ENCODE peak calls at places on chromosomes 12 and 14, in seven cellular contexts. One of them, this sample, is unnamed.

GRCh38 chr14:61475316-61475715 is 153.9 kb downstream of the PRKCH start:
- DNase-seq in H9: no peak
- DNase-seq in mesendoderm: peak
- DNase-seq in neuronal stem cell: peak
- DNase-seq in trophoblast cell: no peak
- DNase-seq in mesenchymal stem cell: peak
- DNase-seq in H1: no peak
- DNase-seq in this sample: peak

GRCh38 chr14:64235652-64236640 is 58.2 kb downstream of the ESR2 start:
- DNase-seq in H9: no peak
- DNase-seq in mesendoderm: no peak
- DNase-seq in neuronal stem cell: no peak
- DNase-seq in trophoblast cell: no peak
- DNase-seq in mesenchymal stem cell: no peak
- DNase-seq in H1: no peak
- DNase-seq in this sample: no peak

GRCh38 chr12:38508246-38508645 is 191.7 kb downstream of the ALG10B start:
- DNase-seq in H9: peak
- DNase-seq in mesendoderm: peak
- DNase-seq in neuronal stem cell: no peak
- DNase-seq in trophoblast cell: no peak
- DNase-seq in mesenchymal stem cell: no peak
- DNase-seq in H1: no peak
- DNase-seq in this sample: no peak

GRCh38 chr12:128968668-128969067 is 115.4 kb downstream of the GLT1D1 start:
- DNase-seq in H9: no peak
- DNase-seq in mesendoderm: no peak
- DNase-seq in neuronal stem cell: no peak
- DNase-seq in trophoblast cell: no peak
- DNase-seq in mesenchymal stem cell: no peak
- DNase-seq in H1: no peak
- DNase-seq in this sample: no peak

GRCh38 chr12:47877081-47877480 is 27.7 kb downstream of the VDR start:
- DNase-seq in H9: no peak
- DNase-seq in mesendoderm: no peak
- DNase-seq in neuronal stem cell: no peak
- DNase-seq in trophoblast cell: no peak
- DNase-seq in mesenchymal stem cell: no peak
- DNase-seq in H1: no peak
- DNase-seq in this sample: no peak

GRCh38 chr12:113231275-113232231 is 10.3 kb downstream of the TPCN1 start:
- DNase-seq in H9: peak
- DNase-seq in mesendoderm: peak
- DNase-seq in neuronal stem cell: no peak
- DNase-seq in trophoblast cell: peak
- DNase-seq in mesenchymal stem cell: peak
- DNase-seq in H1: no peak
- DNase-seq in this sample: peak

GRCh38 chr12:29640589-29641345 is 143.0 kb downstream of the TMTC1 start:
- DNase-seq in H9: peak
- DNase-seq in mesendoderm: peak
- DNase-seq in neuronal stem cell: no peak
- DNase-seq in trophoblast cell: no peak
- DNase-seq in mesenchymal stem cell: peak
- DNase-seq in H1: no peak
- DNase-seq in this sample: peak

GRCh38 chr12:56687225-56688128 is 607 bp downstream of the PTGES3 start:
- DNase-seq in H9: peak
- DNase-seq in mesendoderm: no peak
- DNase-seq in neuronal stem cell: no peak
- DNase-seq in trophoblast cell: peak
- DNase-seq in mesenchymal stem cell: peak
- DNase-seq in H1: no peak
- DNase-seq in this sample: no peak

GRCh38 chr12:68481181-68481941 is 129.3 kb upstream of the RAP1B start:
- DNase-seq in H9: no peak
- DNase-seq in mesendoderm: no peak
- DNase-seq in neuronal stem cell: no peak
- DNase-seq in trophoblast cell: no peak
- DNase-seq in mesenchymal stem cell: peak
- DNase-seq in H1: no peak
- DNase-seq in this sample: peak

GRCh38 chr14:75063013-75063412 is 811 bp downstream of the ACYP1 start:
- DNase-seq in H9: no peak
- DNase-seq in mesendoderm: no peak
- DNase-seq in neuronal stem cell: no peak
- DNase-seq in trophoblast cell: no peak
- DNase-seq in mesenchymal stem cell: no peak
- DNase-seq in H1: no peak
- DNase-seq in this sample: no peak

GRCh38 chr14:75060420-75060819 is 3.4 kb downstream of the ACYP1 start:
- DNase-seq in H9: no peak
- DNase-seq in mesendoderm: no peak
- DNase-seq in neuronal stem cell: no peak
- DNase-seq in trophoblast cell: no peak
- DNase-seq in mesenchymal stem cell: no peak
- DNase-seq in H1: no peak
- DNase-seq in this sample: no peak

GRCh38 chr14:75067212-75067611 is 2.2 kb upstream of the ZC2HC1C start:
- DNase-seq in H9: no peak
- DNase-seq in mesendoderm: no peak
- DNase-seq in neuronal stem cell: no peak
- DNase-seq in trophoblast cell: no peak
- DNase-seq in mesenchymal stem cell: no peak
- DNase-seq in H1: no peak
- DNase-seq in this sample: no peak

GRCh38 chr14:75063491-75064204 is at the start of gene ACYP1:
- DNase-seq in H9: peak
- DNase-seq in mesendoderm: peak
- DNase-seq in neuronal stem cell: peak
- DNase-seq in trophoblast cell: peak
- DNase-seq in mesenchymal stem cell: peak
- DNase-seq in H1: peak
- DNase-seq in this sample: peak

DNA sequence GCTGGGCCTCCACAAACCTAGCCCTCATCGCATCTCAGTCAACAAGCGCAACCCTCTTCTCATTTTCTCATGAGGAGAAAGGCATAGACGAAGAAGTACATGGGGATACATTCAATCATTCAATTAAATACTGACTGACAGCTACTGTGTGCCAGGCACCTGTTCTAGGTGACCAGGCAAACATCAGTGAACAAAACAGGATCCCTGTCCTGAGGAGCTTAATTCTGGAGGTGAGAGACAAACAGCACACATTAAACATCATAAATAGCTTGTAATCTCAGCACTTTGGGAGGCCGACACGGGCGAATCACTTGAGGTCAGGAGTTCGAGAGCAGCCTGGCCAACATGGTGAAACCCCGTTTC is 362 bp upstream of the ACYP1 start:
- DNase-seq in H9: no peak
- DNase-seq in mesendoderm: no peak
- DNase-seq in neuronal stem cell: no peak
- DNase-seq in trophoblast cell: no peak
- DNase-seq in mesenchymal stem cell: no peak
- DNase-seq in H1: no peak
- DNase-seq in this sample: no peak
- H3K4ac ChIP-seq in H9: no peak
- H3K4ac ChIP-seq in mesendoderm: no peak
- H3K4ac ChIP-seq in neuronal stem cell: no peak
- H3K4ac ChIP-seq in trophoblast cell: no peak
- H3K4ac ChIP-seq in mesenchymal stem cell: no peak
- H3K4ac ChIP-seq in H1: no peak
- H3K4ac ChIP-seq in this sample: peak

GRCh38 chr12:109345428-109345827 is 2.3 kb upstream of the MYO1H start:
- DNase-seq in H9: no peak
- DNase-seq in mesendoderm: no peak
- DNase-seq in neuronal stem cell: no peak
- DNase-seq in trophoblast cell: no peak
- DNase-seq in mesenchymal stem cell: no peak
- DNase-seq in H1: no peak
- DNase-seq in this sample: no peak

GRCh38 chr12:109346920-109347319 is 780 bp upstream of the MYO1H start:
- DNase-seq in H9: no peak
- DNase-seq in mesendoderm: peak
- DNase-seq in neuronal stem cell: no peak
- DNase-seq in trophoblast cell: no peak
- DNase-seq in mesenchymal stem cell: no peak
- DNase-seq in H1: no peak
- DNase-seq in this sample: no peak

GRCh38 chr12:109347579-109347978 is at the start of gene MYO1H:
- DNase-seq in H9: no peak
- DNase-seq in mesendoderm: no peak
- DNase-seq in neuronal stem cell: no peak
- DNase-seq in trophoblast cell: no peak
- DNase-seq in mesenchymal stem cell: no peak
- DNase-seq in H1: no peak
- DNase-seq in this sample: no peak
- H3K4ac ChIP-seq in H9: no peak
- H3K4ac ChIP-seq in mesendoderm: no peak
- H3K4ac ChIP-seq in neuronal stem cell: no peak
- H3K4ac ChIP-seq in trophoblast cell: no peak
- H3K4ac ChIP-seq in mesenchymal stem cell: no peak
- H3K4ac ChIP-seq in H1: no peak
- H3K4ac ChIP-seq in this sample: no peak

GRCh38 chr14:95134304-95134933 is 22.9 kb downstream of the DICER1 start:
- DNase-seq in H9: no peak
- DNase-seq in mesendoderm: no peak
- DNase-seq in neuronal stem cell: no peak
- DNase-seq in trophoblast cell: peak
- DNase-seq in mesenchymal stem cell: peak
- DNase-seq in H1: no peak
- DNase-seq in this sample: peak

GRCh38 chr14:95136631-95137030 is 20.7 kb downstream of the DICER1 start:
- DNase-seq in H9: no peak
- DNase-seq in mesendoderm: no peak
- DNase-seq in neuronal stem cell: no peak
- DNase-seq in trophoblast cell: no peak
- DNase-seq in mesenchymal stem cell: peak
- DNase-seq in H1: no peak
- DNase-seq in this sample: peak

GRCh38 chr14:95130545-95130944 is 26.8 kb downstream of the DICER1 start:
- DNase-seq in H9: no peak
- DNase-seq in mesendoderm: no peak
- DNase-seq in neuronal stem cell: no peak
- DNase-seq in trophoblast cell: no peak
- DNase-seq in mesenchymal stem cell: no peak
- DNase-seq in H1: no peak
- DNase-seq in this sample: no peak

GRCh38 chr14:95133282-95133681 is 24.0 kb downstream of the DICER1 start:
- DNase-seq in H9: no peak
- DNase-seq in mesendoderm: no peak
- DNase-seq in neuronal stem cell: peak
- DNase-seq in trophoblast cell: no peak
- DNase-seq in mesenchymal stem cell: no peak
- DNase-seq in H1: no peak
- DNase-seq in this sample: peak

GRCh38 chr14:95132732-95133131 is 24.6 kb downstream of the DICER1 start:
- DNase-seq in H9: no peak
- DNase-seq in mesendoderm: no peak
- DNase-seq in neuronal stem cell: no peak
- DNase-seq in trophoblast cell: no peak
- DNase-seq in mesenchymal stem cell: peak
- DNase-seq in H1: no peak
- DNase-seq in this sample: peak
- H3K4ac ChIP-seq in H9: no peak
- H3K4ac ChIP-seq in mesendoderm: no peak
- H3K4ac ChIP-seq in neuronal stem cell: no peak
- H3K4ac ChIP-seq in trophoblast cell: no peak
- H3K4ac ChIP-seq in mesenchymal stem cell: no peak
- H3K4ac ChIP-seq in H1: no peak
- H3K4ac ChIP-seq in this sample: peak

GRCh38 chr14:104897286-104898194 is 27.1 kb upstream of the PLD4 start:
- DNase-seq in H9: peak
- DNase-seq in mesendoderm: no peak
- DNase-seq in neuronal stem cell: no peak
- DNase-seq in trophoblast cell: no peak
- DNase-seq in mesenchymal stem cell: no peak
- DNase-seq in H1: no peak
- DNase-seq in this sample: no peak
- H3K4ac ChIP-seq in H9: no peak
- H3K4ac ChIP-seq in mesendoderm: no peak
- H3K4ac ChIP-seq in neuronal stem cell: no peak
- H3K4ac ChIP-seq in trophoblast cell: no peak
- H3K4ac ChIP-seq in mesenchymal stem cell: no peak
- H3K4ac ChIP-seq in H1: no peak
- H3K4ac ChIP-seq in this sample: no peak

GRCh38 chr14:74014299-74014698 is 4.8 kb downstream of the ENTPD5 start:
- DNase-seq in H9: no peak
- DNase-seq in mesendoderm: no peak
- DNase-seq in neuronal stem cell: no peak
- DNase-seq in trophoblast cell: no peak
- DNase-seq in mesenchymal stem cell: peak
- DNase-seq in H1: no peak
- DNase-seq in this sample: no peak
- H3K4ac ChIP-seq in H9: no peak
- H3K4ac ChIP-seq in mesendoderm: no peak
- H3K4ac ChIP-seq in neuronal stem cell: no peak
- H3K4ac ChIP-seq in trophoblast cell: no peak
- H3K4ac ChIP-seq in mesenchymal stem cell: no peak
- H3K4ac ChIP-seq in H1: no peak
- H3K4ac ChIP-seq in this sample: no peak

GRCh38 chr12:97250483-97250882 is 212.1 kb upstream of the RMST start:
- DNase-seq in H9: no peak
- DNase-seq in mesendoderm: no peak
- DNase-seq in neuronal stem cell: no peak
- DNase-seq in trophoblast cell: no peak
- DNase-seq in mesenchymal stem cell: no peak
- DNase-seq in H1: no peak
- DNase-seq in this sample: no peak
- H3K4ac ChIP-seq in H9: no peak
- H3K4ac ChIP-seq in mesendoderm: no peak
- H3K4ac ChIP-seq in neuronal stem cell: no peak
- H3K4ac ChIP-seq in trophoblast cell: no peak
- H3K4ac ChIP-seq in mesenchymal stem cell: no peak
- H3K4ac ChIP-seq in H1: no peak
- H3K4ac ChIP-seq in this sample: no peak

DNA sequence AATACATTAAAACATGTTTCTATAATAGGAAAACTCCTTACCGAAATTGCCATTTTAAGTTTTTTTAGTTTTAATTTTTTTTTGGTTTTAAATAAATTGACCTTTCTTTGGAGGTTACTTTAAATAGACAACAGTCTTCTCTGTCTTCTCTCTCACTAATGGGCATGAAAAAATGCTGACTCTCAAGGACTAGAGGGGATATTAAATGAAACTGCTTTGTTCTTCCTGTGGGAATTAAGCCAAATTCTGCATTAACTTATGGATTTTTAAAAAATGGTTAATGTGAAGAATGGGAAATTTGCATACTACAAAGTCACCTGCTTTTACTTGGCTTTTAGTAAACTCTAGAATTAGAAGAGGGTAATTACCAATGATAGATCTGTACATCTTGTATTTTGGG is 378.9 kb downstream of the TMTC2 start:
- DNase-seq in H9: no peak
- DNase-seq in mesendoderm: no peak
- DNase-seq in neuronal stem cell: no peak
- DNase-seq in trophoblast cell: no peak
- DNase-seq in mesenchymal stem cell: no peak
- DNase-seq in H1: no peak
- DNase-seq in this sample: no peak
- H3K4ac ChIP-seq in H9: no peak
- H3K4ac ChIP-seq in mesendoderm: no peak
- H3K4ac ChIP-seq in neuronal stem cell: no peak
- H3K4ac ChIP-seq in trophoblast cell: no peak
- H3K4ac ChIP-seq in mesenchymal stem cell: no peak
- H3K4ac ChIP-seq in H1: no peak
- H3K4ac ChIP-seq in this sample: no peak